ENCODE peak calls at places on chromosomes 12 and 14, in nine cellular contexts. E is ascending aorta; J is adrenal gland; G is lower lobe of right lung; W is WERI-Rb-1; U is OCI-LY7; C is testis; V is PC-9; F is effector memory CD4-positive, alpha-beta T cell. X is an unnamed sample. For H3K36me3, the result is how much of the 10 kb centered on the place peaks cover.

GRCh38 chr12:19873146-19873545 is 433.9 kb downstream of the AEBP2 start:
- DNase-seq in U (no peak), V (no peak), E (no peak), F (no peak), J (no peak), W (no peak), G (no peak), C (no peak), X (no peak)

GRCh38 chr14:35385042-35385839 is 19.3 kb downstream of the NFKBIA start:
- DNase-seq in J (peak), U (no peak), E (peak), W (peak), V (no peak), C (peak), G (no peak), F (no peak), X (peak)

GRCh38 chr14:54325766-54326165 is 71.0 kb upstream of the CDKN3 start:
- DNase-seq in J (no peak), U (no peak), C (no peak), E (no peak), G (no peak), F (no peak), V (no peak), W (no peak), X (no peak)

GRCh38 chr12:40622246-40622838 is 69.9 kb upstream of the CNTN1 start:
- DNase-seq in W (peak), E (no peak), J (peak), C (peak), F (no peak), V (no peak), U (peak), G (peak), X (peak)

GRCh38 chr12:106141452-106141851 is 2.7 kb upstream of the NUAK1 start:
- DNase-seq in F (no peak), V (no peak), W (no peak), J (no peak), G (no peak), U (no peak), E (no peak), C (no peak), X (no peak)

GRCh38 chr12:10584415-10584814 is 29.0 kb downstream of the MAGOHB start:
- DNase-seq in C (no peak), E (no peak), J (no peak), U (no peak), F (no peak), W (no peak), G (no peak), V (no peak), X (no peak)

GRCh38 chr14:36028665-36029064 is 147.9 kb downstream of the PTCSC3 start:
- DNase-seq in U (no peak), G (no peak), J (no peak), C (no peak), F (no peak), E (no peak), W (no peak), V (no peak), X (no peak)

GRCh38 chr14:29652586-29652985 is 275.1 kb downstream of the PRKD1 start:
- DNase-seq in V (no peak), F (no peak), W (no peak), U (no peak), E (no peak), C (no peak), J (no peak), G (no peak), X (no peak)

GRCh38 chr14:81103443-81103842 is 117.3 kb downstream of the GTF2A1 start:
- DNase-seq in U (no peak), G (no peak), V (no peak), F (no peak), E (no peak), W (no peak), C (no peak), J (no peak), X (no peak)

GRCh38 chr14:38042356-38042755 is 165.3 kb upstream of the SSTR1 start:
- DNase-seq in J (no peak), E (no peak), C (no peak), W (no peak), F (no peak), G (no peak), V (peak), U (no peak), X (peak)

GRCh38 chr12:7241404-7242005 is 52.0 kb downstream of the PEX5 start:
- DNase-seq in V (peak), U (no peak), F (no peak), J (no peak), C (no peak), E (no peak), G (no peak), W (no peak), X (no peak)

GRCh38 chr12:84785281-84785680 is 127.3 kb downstream of the SLC6A15 start:
- DNase-seq in G (no peak), C (no peak), E (no peak), V (no peak), J (no peak), U (no peak), W (no peak), F (no peak), X (no peak)

GRCh38 chr12:123094349-123095073 is 56.4 kb downstream of the PITPNM2 start:
- DNase-seq in C (peak), U (no peak), W (no peak), F (no peak), J (no peak), V (peak), E (no peak), G (no peak), X (peak)

GRCh38 chr14:90023176-90023896 is 38.5 kb upstream of the KCNK13 start:
- DNase-seq in J (no peak), U (no peak), C (peak), G (no peak), E (no peak), F (no peak), V (no peak), W (no peak), X (no peak)
- H3K36me3 ChIP-seq in J (under half), U (half or more), C (under half), G (under half), E (under half), F (half or more), V (under half), W (under half), X (half or more)

GRCh38 chr14:49770212-49770817 is 2.4 kb downstream of the KLHDC2 start:
- DNase-seq in V (peak), C (no peak), G (no peak), E (no peak), W (no peak), J (no peak), F (no peak), U (no peak), X (no peak)

GRCh38 chr14:49767473-49768300 is at the start of gene KLHDC2:
- DNase-seq in V (peak), J (peak), E (peak), U (peak), G (peak), W (peak), C (peak), F (peak), X (peak)

GRCh38 chr14:49768301-49769121 is 558 bp downstream of the KLHDC2 start:
- DNase-seq in J (peak), F (peak), U (peak), W (peak), E (peak), V (peak), G (peak), C (peak), X (peak)

GRCh38 chr14:49769581-49770211 is 1.7 kb downstream of the KLHDC2 start:
- DNase-seq in C (no peak), F (no peak), J (no peak), W (peak), G (peak), E (no peak), U (no peak), V (no peak), X (no peak)

DNA sequence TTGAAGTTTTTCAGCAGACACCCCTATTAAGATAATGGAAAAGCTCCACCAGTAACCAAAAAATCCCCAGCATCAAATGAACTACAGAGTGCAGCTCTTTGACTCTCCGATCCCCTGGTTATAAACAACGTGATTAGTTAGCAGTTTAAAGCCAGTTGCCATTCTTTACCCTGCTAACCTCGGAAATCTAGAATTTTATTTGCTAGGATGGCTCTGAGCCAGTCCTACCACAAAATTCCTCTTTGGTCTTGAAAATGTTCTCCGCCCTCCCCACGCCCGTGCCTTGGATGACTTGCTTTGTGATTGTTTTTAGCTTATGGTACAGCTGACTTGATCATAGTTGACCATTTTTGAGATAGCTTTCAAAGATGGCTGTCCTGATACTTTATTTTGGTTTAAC is 1.2 kb downstream of the KLHDC2 start:
- DNase-seq in F (no peak), U (peak), E (no peak), G (no peak), V (peak), W (no peak), J (no peak), C (no peak), X (no peak)
- H3K4me3 ChIP-seq in F (peak), U (peak), E (peak), G (peak), V (peak), W (peak), J (no peak), C (peak), X (peak)

GRCh38 chr14:100149789-100150611 is 9.4 kb downstream of the DEGS2 start:
- DNase-seq in U (no peak), G (no peak), W (no peak), V (peak), C (peak), J (no peak), E (no peak), F (no peak), X (no peak)
- H3K27ac ChIP-seq in U (no peak), G (no peak), W (no peak), V (no peak), C (no peak), J (no peak), E (no peak), F (no peak), X (no peak)

GRCh38 chr12:66288121-66288520 is 14.2 kb upstream of the HELB start:
- DNase-seq in C (no peak), G (no peak), F (peak), W (no peak), J (no peak), E (no peak), V (no peak), U (no peak), X (no peak)
- H3K36me3 ChIP-seq in C (under half), G (under half), F (under half), W (under half), J (under half), E (under half), V (under half), U (under half), X (under half)

DNA sequence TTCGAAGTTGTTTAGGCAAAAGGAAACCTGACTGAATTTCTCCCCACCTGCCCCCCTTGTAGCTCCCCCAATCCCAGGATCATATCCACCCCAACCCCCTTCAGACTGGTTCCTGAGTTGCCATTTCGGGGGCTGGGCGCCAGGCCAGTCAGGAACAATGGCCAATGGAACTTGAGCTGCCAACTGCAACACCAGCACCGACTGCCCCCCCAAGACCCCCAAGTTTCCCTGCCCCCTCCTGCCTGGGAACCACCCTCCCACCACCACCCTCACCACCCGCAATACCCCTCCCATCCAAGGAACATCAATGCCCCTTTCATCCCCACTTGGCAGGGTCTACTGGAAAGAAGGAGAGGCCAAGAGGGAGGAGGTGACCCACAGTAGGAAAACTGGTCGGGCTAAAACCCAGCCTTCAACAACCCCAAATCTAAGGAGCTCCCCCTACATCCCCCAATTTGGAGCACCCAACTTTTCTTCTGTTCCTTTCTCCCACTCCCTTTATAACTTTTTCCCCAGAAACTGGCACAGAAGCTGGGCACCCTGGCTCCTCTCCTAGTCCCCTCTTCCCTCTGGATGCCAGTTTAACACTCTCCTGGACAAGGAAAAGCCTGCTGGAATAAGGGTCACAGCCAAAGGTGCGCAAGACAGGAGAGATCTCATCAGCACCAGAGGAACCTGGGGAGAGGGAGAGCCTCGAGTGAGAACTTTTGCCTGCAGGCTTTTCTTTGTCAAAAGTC is 1.6 kb upstream of the NDRG2 start:
- DNase-seq in E (no peak), V (no peak), G (no peak), J (no peak), U (no peak), F (no peak), C (no peak), W (no peak), X (no peak)
- H3K4me3 ChIP-seq in E (peak), V (no peak), G (no peak), J (no peak), U (no peak), F (no peak), C (peak), W (no peak), X (no peak)

GRCh38 chr14:102445066-102445465 is 64.5 kb downstream of the ANKRD9 start:
- DNase-seq in C (no peak), U (no peak), J (no peak), G (no peak), V (no peak), W (no peak), E (no peak), F (no peak), X (no peak)
- H3K27ac ChIP-seq in C (no peak), U (no peak), J (no peak), G (no peak), V (no peak), W (no peak), E (no peak), F (no peak), X (no peak)

X was measured in SJCRH30.